ENCODE peak calls at places on chromosomes 3 and 15, in seven cellular contexts. Z is fibroblast of mammary gland; U is NCI-H1105; T is activated naive CD8-positive, alpha-beta T cell treated with anti-CD3 and anti-CD28 coated beads for 36 hours; G is endothelial cell of umbilical vein; O is iPS DF 19.7; V is activated T-helper 1 cell treated with Interleukin-2 at 50 U/mL for 16 hours. F is an unnamed sample.

GRCh38 chr3:141373768-141374526 is 5.6 kb downstream of the ZBTB38 start:
- DNase-seq in O (peak; percentile 81), T (no peak), Z (peak; percentile 54), G (no peak), U (no peak), V (no peak), F (no peak)

GRCh38 chr15:87877114-87877810 is 379.3 kb downstream of the NTRK3 start:
- DNase-seq in U (no peak), G (no peak), T (no peak), V (no peak), O (no peak), Z (peak; percentile 2), F (no peak)

GRCh38 chr3:15438988-15439387 is 11.6 kb downstream of the EAF1 start:
- DNase-seq in G (no peak), U (no peak), V (no peak), T (no peak), O (no peak), Z (peak; percentile 90), F (no peak)

GRCh38 chr3:171049831-171050444 is 23.4 kb upstream of the SLC2A2 start:
- DNase-seq in U (peak; percentile 54), T (peak; percentile 34), V (no peak), O (no peak), G (peak; percentile 67), Z (peak; percentile 66), F (peak; percentile 55)

GRCh38 chr3:168044049-168044448 is 51.7 kb downstream of the GOLIM4 start:
- DNase-seq in Z (no peak), O (no peak), U (no peak), T (no peak), V (no peak), G (peak; percentile 33), F (no peak)

GRCh38 chr3:115930922-115931321 is 307.6 kb downstream of the GAP43 start:
- DNase-seq in T (no peak), U (no peak), Z (peak; percentile 1), G (no peak), V (no peak), O (no peak), F (no peak)

GRCh38 chr3:64080839-64081630 is 57.7 kb upstream of the PSMD6 start:
- DNase-seq in G (no peak), T (no peak), V (no peak), U (no peak), Z (no peak), O (no peak), F (no peak)

GRCh38 chr3:191962324-191962723 is 501.4 kb downstream of the PYDC2 start:
- DNase-seq in O (no peak), G (no peak), T (no peak), Z (no peak), V (no peak), U (no peak), F (no peak)

GRCh38 chr3:173977747-173978146 is 580.2 kb downstream of the NLGN1 start:
- DNase-seq in V (no peak), O (no peak), Z (peak; percentile 60), G (no peak), T (no peak), U (no peak), F (no peak)

GRCh38 chr3:38968403-38968802 is 83.3 kb downstream of the SCN11A start:
- DNase-seq in V (no peak), O (no peak), Z (no peak), T (no peak), G (no peak), U (no peak), F (no peak)

GRCh38 chr3:23601020-23601822 is 204.5 kb upstream of the UBE2E1 start:
- DNase-seq in Z (peak; percentile 28), U (no peak), T (no peak), O (no peak), V (no peak), G (no peak), F (no peak)

GRCh38 chr3:144011251-144011799 is 39.7 kb downstream of the DIPK2A start:
- DNase-seq in V (no peak), O (no peak), U (no peak), Z (peak; percentile 15), G (no peak), T (no peak), F (no peak)

GRCh38 chr3:195873971-195874370 is 34.4 kb downstream of the TNK2 start:
- DNase-seq in V (no peak), G (no peak), T (no peak), U (no peak), O (no peak), Z (peak; percentile 41), F (no peak)

GRCh38 chr15:58146734-58147133 is 8.6 kb downstream of the AQP9 start:
- DNase-seq in G (no peak), T (no peak), V (no peak), O (no peak), Z (peak; percentile 80), U (no peak), F (no peak)

GRCh38 chr3:48077835-48078234 is 61.6 kb upstream of the MAP4 start:
- DNase-seq in Z (peak; percentile 66), T (no peak), O (no peak), G (no peak), V (no peak), U (no peak), F (no peak)

GRCh38 chr15:27538325-27538724 is 560.8 kb downstream of the OCA2 start:
- DNase-seq in G (no peak), O (no peak), U (peak; percentile 74), V (no peak), T (no peak), Z (no peak), F (no peak)

GRCh38 chr3:146503459-146504202 is 34.3 kb upstream of the PLSCR2 start:
- DNase-seq in V (no peak), O (no peak), T (no peak), U (no peak), Z (peak; percentile 97), G (peak; percentile 45), F (peak; percentile 32)

GRCh38 chr3:193816656-193817311 is 223.8 kb downstream of the OPA1 start:
- DNase-seq in O (peak; percentile 80), Z (peak; percentile 64), G (no peak), U (peak; percentile 92), T (no peak), V (no peak), F (no peak)

GRCh38 chr15:42152196-42152920 is 4.1 kb downstream of the PLA2G4F start:
- DNase-seq in T (no peak), G (no peak), V (no peak), U (no peak), Z (no peak), O (no peak), F (no peak)

GRCh38 chr3:38723569-38724391 is 74.3 kb upstream of the SCN5A start:
- DNase-seq in O (no peak), U (no peak), T (no peak), V (no peak), G (peak; percentile 51), Z (no peak), F (no peak)

GRCh38 chr15:83920115-83920514 is 266.2 kb downstream of the ADAMTSL3 start:
- DNase-seq in T (no peak), V (no peak), G (no peak), Z (no peak), O (no peak), U (peak; percentile 2), F (no peak)

GRCh38 chr15:87118424-87118823 is 1038.8 kb downstream of the AGBL1 start:
- DNase-seq in Z (no peak), O (no peak), U (no peak), G (no peak), T (no peak), V (no peak), F (no peak)